ENCODE peak calls at places on chromosomes 5 and 9, in five cellular contexts. U is T-helper 1 cell, I is Peyer's patch, L is nucleus accumbens, X is GM04504. Z is an unnamed sample.

GRCh38 chr9:88476491-88477271 is 58.3 kb upstream of the NXNL2 start:
- DNase-seq in L (no peak), X (peak; percentile 21), I (no peak), U (no peak), Z (no peak)

GRCh38 chr9:77846957-77847574 is 184.5 kb downstream of the GNAQ start:
- DNase-seq in L (no peak), I (no peak), U (no peak), X (no peak), Z (no peak)

GRCh38 chr9:96418920-96419690 is 935 bp upstream of the ZNF367 start:
- DNase-seq in L (peak; percentile 77), U (peak; percentile 29), X (peak; percentile 29), I (peak; percentile 90), Z (no peak)

GRCh38 chr9:94818196-94818541 is 91.7 kb downstream of the AOPEP start:
- DNase-seq in U (no peak), I (no peak), L (no peak), X (no peak), Z (no peak)

GRCh38 chr9:133727277-133727875 is 10.8 kb downstream of the SARDH start:
- DNase-seq in I (no peak), L (no peak), X (no peak), U (no peak), Z (no peak)

GRCh38 chr5:95285406-95285761 is 490 bp upstream of the MCTP1 start:
- DNase-seq in U (no peak), I (no peak), L (no peak), X (no peak), Z (no peak)

GRCh38 chr9:124559871-124560270 is 52.7 kb upstream of the NR5A1 start:
- DNase-seq in L (no peak), I (no peak), X (no peak), U (no peak), Z (no peak)

GRCh38 chr9:15837079-15837679 is 284.3 kb downstream of the CCDC171 start:
- DNase-seq in U (peak; percentile 1), L (no peak), I (no peak), X (peak; percentile 24), Z (no peak)

GRCh38 chr9:110383491-110383890 is 45.8 kb upstream of the TXNDC8 start:
- DNase-seq in I (no peak), L (no peak), U (no peak), X (no peak), Z (no peak)

GRCh38 chr9:109579191-109579948 is 81.3 kb upstream of the PTPN3 start:
- DNase-seq in U (no peak), L (no peak), X (no peak), I (no peak), Z (no peak)

GRCh38 chr5:17000296-17000939 is 64.3 kb upstream of the MYO10 start:
- DNase-seq in L (no peak), U (no peak), X (peak; percentile 85), I (no peak), Z (no peak)

GRCh38 chr5:10377081-10377480 is 23.6 kb downstream of the MARCHF6 start:
- DNase-seq in U (no peak), L (no peak), X (no peak), I (no peak), Z (no peak)

GRCh38 chr5:139795074-139796001 is at the start of gene PSD2:
- DNase-seq in X (no peak), I (peak; percentile 48), U (peak; percentile 10), L (peak; percentile 26), Z (peak; percentile 84)

GRCh38 chr5:157672976-157673375 is 1.6 kb downstream of the C5orf52 start:
- DNase-seq in I (no peak), L (no peak), U (no peak), X (no peak), Z (no peak)

GRCh38 chr9:69380811-69381210 is 55.8 kb downstream of the ENTREP1 start:
- DNase-seq in I (no peak), X (no peak), U (no peak), L (no peak), Z (no peak)

GRCh38 chr5:135693371-135693955 is 114.7 kb upstream of the CXCL14 start:
- DNase-seq in U (no peak), I (no peak), X (no peak), L (no peak), Z (no peak)

GRCh38 chr9:81801190-81801589 is 111.8 kb upstream of the TLE1 start:
- DNase-seq in X (peak; percentile 77), L (no peak), U (no peak), I (no peak), Z (no peak)

GRCh38 chr9:15155826-15156225 is 151.2 kb downstream of the TTC39B start:
- DNase-seq in I (no peak), X (no peak), U (no peak), L (no peak), Z (no peak)

GRCh38 chr5:140042551-140043507 is at the start of gene NRG2:
- DNase-seq in I (peak; percentile 62), L (peak; percentile 77), X (no peak), U (peak; percentile 45), Z (peak; percentile 30)

GRCh38 chr9:93895535-93895934 is 59.6 kb downstream of the BARX1 start:
- DNase-seq in X (no peak), I (peak; percentile 20), U (no peak), L (no peak), Z (no peak)

GRCh38 chr9:104808030-104808614 is 44.2 kb downstream of the NIPSNAP3B start:
- DNase-seq in L (peak; percentile 17), U (no peak), I (no peak), X (no peak), Z (peak; percentile 10)

GRCh38 chr9:17776735-17777134 is 197.9 kb downstream of the SH3GL2 start:
- DNase-seq in X (no peak), I (no peak), L (no peak), U (no peak), Z (no peak)

GRCh38 chr9:126430124-126430523 is 103.5 kb downstream of the MVB12B start:
- DNase-seq in L (no peak), I (no peak), X (no peak), U (no peak), Z (no peak)

GRCh38 chr5:16642896-16643295 is 26.1 kb upstream of the RETREG1 start:
- DNase-seq in X (no peak), U (no peak), I (no peak), L (no peak), Z (no peak)

GRCh38 chr5:158609729-158610128 is 490.0 kb downstream of the EBF1 start:
- DNase-seq in U (no peak), I (no peak), L (no peak), X (peak; percentile 75), Z (no peak)

GRCh38 chr9:124810513-124811355 is 33.8 kb downstream of the OLFML2A start:
- DNase-seq in L (no peak), I (no peak), U (no peak), X (no peak), Z (no peak)

GRCh38 chr5:97297063-97297715 is 114.1 kb upstream of the RIOK2 start:
- DNase-seq in X (peak; percentile 5), I (no peak), U (no peak), L (no peak), Z (no peak)

GRCh38 chr9:135533674-135534073 is 12.3 kb upstream of the OBP2A start:
- DNase-seq in L (no peak), U (no peak), X (no peak), I (no peak), Z (no peak)

GRCh38 chr5:168057905-168058304 is 233.5 kb upstream of the WWC1 start:
- DNase-seq in I (no peak), L (no peak), U (no peak), X (no peak), Z (no peak)

GRCh38 chr5:3131161-3131560 is 379.7 kb upstream of the IRX2 start:
- DNase-seq in U (no peak), L (no peak), X (no peak), I (no peak), Z (no peak)

GRCh38 chr5:138391859-138392386 is 39.4 kb downstream of the KDM3B start:
- DNase-seq in L (peak; percentile 40), X (no peak), I (no peak), U (no peak), Z (peak; percentile 38)

GRCh38 chr9:90433398-90433890 is 209.2 kb downstream of the DIRAS2 start:
- DNase-seq in L (no peak), U (no peak), I (no peak), X (no peak), Z (no peak)

GRCh38 chr9:23938908-23939307 is 112.9 kb upstream of the ELAVL2 start:
- DNase-seq in L (no peak), X (no peak), U (no peak), I (no peak), Z (no peak)